ENCODE peak calls at places on chromosomes 6 and 20, in six cellular contexts. One of them, this sample, is unnamed.

GRCh38 chr6:79040083-79040482 is 38.0 kb downstream of the PHIP start:
- DNase-seq in A549: no peak
- DNase-seq in tibial nerve: no peak
- DNase-seq in sigmoid colon: no peak
- DNase-seq in SK-N-SH: no peak
- DNase-seq in H1: no peak
- DNase-seq in this sample: no peak

GRCh38 chr20:19688031-19688806 is 69.8 kb upstream of the RIN2 start:
- DNase-seq in A549: peak; percentile 89
- DNase-seq in tibial nerve: peak; percentile 73
- DNase-seq in sigmoid colon: peak; percentile 76
- DNase-seq in SK-N-SH: peak; percentile 47
- DNase-seq in H1: peak; percentile 34
- DNase-seq in this sample: peak; percentile 80

GRCh38 chr6:36120979-36121706 is 9.2 kb upstream of the MAPK13 start:
- DNase-seq in A549: no peak
- DNase-seq in tibial nerve: no peak
- DNase-seq in sigmoid colon: peak; percentile 69
- DNase-seq in SK-N-SH: no peak
- DNase-seq in H1: no peak
- DNase-seq in this sample: no peak

GRCh38 chr6:55898342-55898741 is 23.0 kb upstream of the BMP5 start:
- DNase-seq in A549: no peak
- DNase-seq in tibial nerve: no peak
- DNase-seq in sigmoid colon: no peak
- DNase-seq in SK-N-SH: no peak
- DNase-seq in H1: no peak
- DNase-seq in this sample: no peak

GRCh38 chr6:126440923-126441322 is 101.0 kb downstream of the CENPW start:
- DNase-seq in A549: no peak
- DNase-seq in tibial nerve: no peak
- DNase-seq in sigmoid colon: no peak
- DNase-seq in SK-N-SH: no peak
- DNase-seq in H1: no peak
- DNase-seq in this sample: no peak

GRCh38 chr6:42970859-42971612 is 7.9 kb downstream of the PEX6 start:
- DNase-seq in A549: no peak
- DNase-seq in tibial nerve: no peak
- DNase-seq in sigmoid colon: no peak
- DNase-seq in SK-N-SH: no peak
- DNase-seq in H1: no peak
- DNase-seq in this sample: no peak

GRCh38 chr6:1617466-1618304 is 8.0 kb downstream of the FOXC1 start:
- DNase-seq in A549: no peak
- DNase-seq in tibial nerve: no peak
- DNase-seq in sigmoid colon: no peak
- DNase-seq in SK-N-SH: no peak
- DNase-seq in H1: no peak
- DNase-seq in this sample: no peak

GRCh38 chr20:17510548-17510947 is 20.6 kb downstream of the BFSP1 start:
- DNase-seq in A549: no peak
- DNase-seq in tibial nerve: no peak
- DNase-seq in sigmoid colon: peak; percentile 10
- DNase-seq in SK-N-SH: no peak
- DNase-seq in H1: no peak
- DNase-seq in this sample: no peak

GRCh38 chr20:36541227-36542018 is at the start of gene MYL9:
- DNase-seq in A549: no peak
- DNase-seq in tibial nerve: peak; percentile 91
- DNase-seq in sigmoid colon: peak; percentile 99
- DNase-seq in SK-N-SH: no peak
- DNase-seq in H1: no peak
- DNase-seq in this sample: peak; percentile 97

GRCh38 chr6:127186889-127187288 is 68.4 kb downstream of the RSPO3 start:
- DNase-seq in A549: peak; percentile 3
- DNase-seq in tibial nerve: peak; percentile 64
- DNase-seq in sigmoid colon: no peak
- DNase-seq in SK-N-SH: peak; percentile 14
- DNase-seq in H1: no peak
- DNase-seq in this sample: no peak

GRCh38 chr6:141242957-141243356 is 889.8 kb upstream of the GJE1 start:
- DNase-seq in A549: no peak
- DNase-seq in tibial nerve: no peak
- DNase-seq in sigmoid colon: no peak
- DNase-seq in SK-N-SH: no peak
- DNase-seq in H1: no peak
- DNase-seq in this sample: no peak

GRCh38 chr6:158160932-158161539 is 7.0 kb downstream of the SERAC1 start:
- DNase-seq in A549: no peak
- DNase-seq in tibial nerve: no peak
- DNase-seq in sigmoid colon: no peak
- DNase-seq in SK-N-SH: no peak
- DNase-seq in H1: no peak
- DNase-seq in this sample: no peak

GRCh38 chr6:154872605-154873004 is 122.5 kb upstream of the TIAM2 start:
- DNase-seq in A549: no peak
- DNase-seq in tibial nerve: no peak
- DNase-seq in sigmoid colon: no peak
- DNase-seq in SK-N-SH: no peak
- DNase-seq in H1: peak; percentile 17
- DNase-seq in this sample: no peak

GRCh38 chr6:149648148-149649145 is at the start of gene KATNA1:
- DNase-seq in A549: peak; percentile 85
- DNase-seq in tibial nerve: peak; percentile 52
- DNase-seq in sigmoid colon: peak; percentile 89
- DNase-seq in SK-N-SH: peak; percentile 97
- DNase-seq in H1: peak; percentile 85
- DNase-seq in this sample: peak; percentile 87

GRCh38 chr6:112626468-112627082 is 279.4 kb downstream of the RFPL4B start:
- DNase-seq in A549: no peak
- DNase-seq in tibial nerve: no peak
- DNase-seq in sigmoid colon: no peak
- DNase-seq in SK-N-SH: no peak
- DNase-seq in H1: no peak
- DNase-seq in this sample: no peak

GRCh38 chr6:158457616-158458278 is 102.1 kb upstream of the TMEM181 start:
- DNase-seq in A549: no peak
- DNase-seq in tibial nerve: no peak
- DNase-seq in sigmoid colon: no peak
- DNase-seq in SK-N-SH: no peak
- DNase-seq in H1: no peak
- DNase-seq in this sample: no peak

GRCh38 chr6:17418281-17419188 is 25.1 kb downstream of the CAP2 start:
- DNase-seq in A549: no peak
- DNase-seq in tibial nerve: peak; percentile 36
- DNase-seq in sigmoid colon: no peak
- DNase-seq in SK-N-SH: no peak
- DNase-seq in H1: no peak
- DNase-seq in this sample: no peak

GRCh38 chr20:48066851-48067250 is 281.6 kb upstream of the SULF2 start:
- DNase-seq in A549: no peak
- DNase-seq in tibial nerve: no peak
- DNase-seq in sigmoid colon: no peak
- DNase-seq in SK-N-SH: no peak
- DNase-seq in H1: no peak
- DNase-seq in this sample: no peak

GRCh38 chr6:157329829-157330228 is 6.5 kb upstream of the TMEM242 start:
- DNase-seq in A549: no peak
- DNase-seq in tibial nerve: no peak
- DNase-seq in sigmoid colon: no peak
- DNase-seq in SK-N-SH: no peak
- DNase-seq in H1: no peak
- DNase-seq in this sample: no peak

GRCh38 chr20:63096681-63097335 is 90.0 kb upstream of the BHLHE23 start:
- DNase-seq in A549: no peak
- DNase-seq in tibial nerve: no peak
- DNase-seq in sigmoid colon: peak; percentile 37
- DNase-seq in SK-N-SH: no peak
- DNase-seq in H1: no peak
- DNase-seq in this sample: peak; percentile 7

GRCh38 chr6:34679552-34680255 is 16.9 kb downstream of the ILRUN start:
- DNase-seq in A549: no peak
- DNase-seq in tibial nerve: no peak
- DNase-seq in sigmoid colon: no peak
- DNase-seq in SK-N-SH: no peak
- DNase-seq in H1: no peak
- DNase-seq in this sample: no peak

GRCh38 chr6:13071946-13072345 is 256.4 kb downstream of the TBC1D7 start:
- DNase-seq in A549: no peak
- DNase-seq in tibial nerve: no peak
- DNase-seq in sigmoid colon: no peak
- DNase-seq in SK-N-SH: no peak
- DNase-seq in H1: no peak
- DNase-seq in this sample: no peak

GRCh38 chr6:38549180-38549579 is 90.5 kb downstream of the BTBD9 start:
- DNase-seq in A549: no peak
- DNase-seq in tibial nerve: no peak
- DNase-seq in sigmoid colon: no peak
- DNase-seq in SK-N-SH: no peak
- DNase-seq in H1: no peak
- DNase-seq in this sample: no peak
- TF ChIP-seq EP300 in A549: no peak
- TF ChIP-seq EP300 in tibial nerve: no peak
- TF ChIP-seq EP300 in sigmoid colon: no peak
- TF ChIP-seq EP300 in SK-N-SH: no peak
- TF ChIP-seq EP300 in H1: no peak
- TF ChIP-seq EP300 in this sample: no peak

GRCh38 chr6:143982968-143983367 is 25.1 kb downstream of the PLAGL1 start:
- DNase-seq in A549: no peak
- DNase-seq in tibial nerve: no peak
- DNase-seq in sigmoid colon: no peak
- DNase-seq in SK-N-SH: no peak
- DNase-seq in H1: no peak
- DNase-seq in this sample: no peak
- TF ChIP-seq EP300 in A549: no peak
- TF ChIP-seq EP300 in tibial nerve: no peak
- TF ChIP-seq EP300 in sigmoid colon: no peak
- TF ChIP-seq EP300 in SK-N-SH: no peak
- TF ChIP-seq EP300 in H1: no peak
- TF ChIP-seq EP300 in this sample: no peak

GRCh38 chr6:3414704-3415453 is 42.0 kb downstream of the SLC22A23 start:
- DNase-seq in A549: no peak
- DNase-seq in tibial nerve: no peak
- DNase-seq in sigmoid colon: peak; percentile 36
- DNase-seq in SK-N-SH: no peak
- DNase-seq in H1: no peak
- DNase-seq in this sample: no peak
- TF ChIP-seq EP300 in A549: no peak
- TF ChIP-seq EP300 in tibial nerve: no peak
- TF ChIP-seq EP300 in sigmoid colon: no peak
- TF ChIP-seq EP300 in SK-N-SH: no peak
- TF ChIP-seq EP300 in H1: no peak
- TF ChIP-seq EP300 in this sample: no peak

GRCh38 chr6:38404900-38405556 is 234.7 kb downstream of the BTBD9 start:
- DNase-seq in A549: no peak
- DNase-seq in tibial nerve: no peak
- DNase-seq in sigmoid colon: no peak
- DNase-seq in SK-N-SH: no peak
- DNase-seq in H1: no peak
- DNase-seq in this sample: no peak
- TF ChIP-seq EP300 in A549: no peak
- TF ChIP-seq EP300 in tibial nerve: no peak
- TF ChIP-seq EP300 in sigmoid colon: no peak
- TF ChIP-seq EP300 in SK-N-SH: no peak
- TF ChIP-seq EP300 in H1: no peak
- TF ChIP-seq EP300 in this sample: no peak

GRCh38 chr6:162907876-162908481 is 180.2 kb downstream of the PACRG start:
- DNase-seq in A549: no peak
- DNase-seq in tibial nerve: no peak
- DNase-seq in sigmoid colon: no peak
- DNase-seq in SK-N-SH: no peak
- DNase-seq in H1: no peak
- DNase-seq in this sample: no peak

GRCh38 chr6:162904069-162904663 is 176.4 kb downstream of the PACRG start:
- DNase-seq in A549: no peak
- DNase-seq in tibial nerve: no peak
- DNase-seq in sigmoid colon: no peak
- DNase-seq in SK-N-SH: no peak
- DNase-seq in H1: no peak
- DNase-seq in this sample: no peak

GRCh38 chr6:162900503-162900902 is 172.7 kb downstream of the PACRG start:
- DNase-seq in A549: no peak
- DNase-seq in tibial nerve: no peak
- DNase-seq in sigmoid colon: no peak
- DNase-seq in SK-N-SH: no peak
- DNase-seq in H1: no peak
- DNase-seq in this sample: no peak

DNA sequence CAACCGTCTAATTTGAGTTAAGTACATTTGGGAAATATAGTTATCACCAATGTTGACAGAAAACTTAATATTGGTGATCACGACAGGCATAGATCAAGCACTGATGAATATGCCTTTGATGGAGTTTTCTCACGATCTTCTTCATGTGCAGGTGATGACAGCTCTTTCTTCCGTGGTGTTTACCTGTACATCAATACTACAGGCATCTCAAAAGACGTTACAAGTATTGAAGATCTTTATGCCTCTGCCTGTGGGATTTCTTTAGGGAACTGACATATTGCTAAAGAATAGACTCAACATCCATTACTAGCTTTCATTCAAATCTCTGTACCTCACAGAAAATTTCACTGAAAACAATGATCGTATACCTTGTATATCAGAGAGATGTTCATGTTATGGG is 178.7 kb downstream of the PACRG start:
- DNase-seq in A549: no peak
- DNase-seq in tibial nerve: no peak
- DNase-seq in sigmoid colon: no peak
- DNase-seq in SK-N-SH: no peak
- DNase-seq in H1: no peak
- DNase-seq in this sample: no peak
- TF ChIP-seq EP300 in A549: no peak
- TF ChIP-seq EP300 in tibial nerve: no peak
- TF ChIP-seq EP300 in sigmoid colon: no peak
- TF ChIP-seq EP300 in SK-N-SH: no peak
- TF ChIP-seq EP300 in H1: no peak
- TF ChIP-seq EP300 in this sample: no peak

DNA sequence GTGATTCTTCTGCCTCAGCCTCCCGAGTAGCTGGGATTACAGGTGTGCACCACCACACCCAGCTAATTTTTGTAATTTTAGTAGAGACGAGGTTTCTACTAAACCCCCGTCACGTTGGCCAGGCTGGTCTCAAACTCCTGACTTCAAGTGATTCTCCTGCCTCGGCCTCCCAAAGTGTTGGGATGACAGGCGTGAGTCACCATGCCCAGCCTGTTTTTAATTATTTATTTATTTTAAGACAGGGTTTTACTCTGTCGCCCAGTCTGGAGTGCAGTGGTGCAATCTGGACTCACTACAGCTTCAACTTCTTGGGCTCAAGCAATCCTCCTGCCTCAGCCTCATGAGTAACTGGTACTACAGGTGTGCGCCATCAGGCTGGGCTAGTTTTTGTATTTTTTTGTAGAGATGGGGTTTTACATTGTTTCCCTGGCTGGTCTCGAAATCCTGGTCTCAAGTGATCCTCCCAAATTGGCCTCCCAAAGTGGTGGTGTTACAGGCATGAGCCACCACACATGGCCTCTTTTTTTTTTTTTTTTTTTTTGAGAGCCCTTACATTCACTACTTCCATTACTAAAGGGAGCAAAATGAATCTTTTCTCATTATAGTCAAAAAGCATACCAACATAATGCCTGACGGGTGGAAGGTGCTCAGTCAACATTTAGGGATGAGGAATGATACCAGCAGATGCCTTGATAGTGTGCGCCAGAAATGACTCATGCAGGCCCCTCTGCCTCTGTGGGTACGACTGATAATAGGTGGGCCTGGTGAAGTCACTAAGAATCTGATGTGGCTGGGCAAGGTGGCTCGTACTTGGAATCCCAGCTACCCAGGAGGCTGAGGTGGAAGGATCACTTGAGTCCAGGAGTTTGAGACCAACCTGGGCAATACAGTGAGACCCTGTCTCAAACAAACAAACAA is 17.8 kb upstream of the RALGAPB start:
- DNase-seq in A549: no peak
- DNase-seq in tibial nerve: no peak
- DNase-seq in sigmoid colon: peak; percentile 40
- DNase-seq in SK-N-SH: no peak
- DNase-seq in H1: no peak
- DNase-seq in this sample: no peak
- TF ChIP-seq EP300 in A549: no peak
- TF ChIP-seq EP300 in tibial nerve: no peak
- TF ChIP-seq EP300 in sigmoid colon: no peak
- TF ChIP-seq EP300 in SK-N-SH: no peak
- TF ChIP-seq EP300 in H1: no peak
- TF ChIP-seq EP300 in this sample: no peak

This sample was measured in ovary.